ENCODE peak calls at places on chromosomes 6 and 20, in four cellular contexts. H, C, G and J are unnamed samples.

GRCh38 chr20:23283096-23283850 is 67.3 kb upstream of the NXT1 start:
- DNase-seq in C (no peak), G (no peak), H (no peak), J (no peak)

GRCh38 chr20:10800288-10800687 is 126.5 kb upstream of the JAG1 start:
- DNase-seq in C (peak), G (no peak), H (no peak), J (no peak)

GRCh38 chr6:77030929-77031674 is 432.2 kb downstream of the HTR1B start:
- DNase-seq in G (peak), H (no peak), C (no peak), J (no peak)

GRCh38 chr6:143396497-143397228 is 53.8 kb downstream of the ADAT2 start:
- DNase-seq in H (no peak), G (no peak), C (peak), J (no peak)

GRCh38 chr6:34684364-34684763 is 12.2 kb downstream of the ILRUN start:
- DNase-seq in G (no peak), H (no peak), C (no peak), J (no peak)

GRCh38 chr20:31485450-31486339 is 10.6 kb downstream of the REM1 start:
- DNase-seq in C (no peak), H (no peak), G (peak), J (no peak)

GRCh38 chr20:63622732-63623131 is 4.2 kb downstream of the GMEB2 start:
- DNase-seq in H (no peak), G (no peak), C (no peak), J (no peak)

GRCh38 chr6:151452750-151453427 is 963 bp upstream of the RMND1 start:
- DNase-seq in G (peak), H (no peak), C (peak), J (peak)

GRCh38 chr20:62552613-62553012 is 76.8 kb upstream of the GATA5 start:
- DNase-seq in C (no peak), H (no peak), G (no peak), J (no peak)

GRCh38 chr6:42120895-42121865 is 21.2 kb downstream of the C6orf132 start:
- DNase-seq in G (no peak), C (no peak), H (no peak), J (no peak)

GRCh38 chr6:91166271-91166670 is 579.4 kb upstream of the MAP3K7 start:
- DNase-seq in H (no peak), G (peak), C (peak), J (no peak)

GRCh38 chr20:42406826-42407225 is 782.9 kb downstream of the PTPRT start:
- DNase-seq in C (no peak), G (no peak), H (no peak), J (no peak)

GRCh38 chr6:167767715-167768107 is 59.0 kb upstream of the AFDN start:
- DNase-seq in H (no peak), G (no peak), C (no peak), J (no peak)

GRCh38 chr20:44247676-44248419 is 740 bp downstream of the GDAP1L1 start:
- DNase-seq in C (peak), G (peak), H (peak), J (peak)

GRCh38 chr20:56323656-56324055 is 35.1 kb upstream of the FAM210B start:
- DNase-seq in C (no peak), G (no peak), H (no peak), J (no peak)

GRCh38 chr6:42104095-42104806 is 38.2 kb downstream of the C6orf132 start:
- DNase-seq in G (peak), H (peak), C (no peak), J (no peak)

GRCh38 chr6:5766260-5766659 is 240.5 kb downstream of the NRN1 start:
- DNase-seq in C (no peak), G (no peak), H (no peak), J (no peak)

GRCh38 chr6:17584241-17584803 is 15.8 kb upstream of the FAM8A1 start:
- DNase-seq in H (no peak), G (peak), C (peak), J (peak)

GRCh38 chr20:21396921-21397340 is 395 bp downstream of the NKX2-4 start:
- DNase-seq in H (peak), G (no peak), C (no peak), J (no peak)

GRCh38 chr20:63702751-63703470 is 4.9 kb downstream of the ARFRP1 start:
- DNase-seq in C (no peak), G (no peak), H (no peak), J (no peak)

GRCh38 chr6:28709478-28710349 is 184.0 kb downstream of the GPX5 start:
- DNase-seq in C (no peak), H (no peak), G (no peak), J (peak)

GRCh38 chr20:54452277-54452676 is 23.1 kb upstream of the DOK5 start:
- DNase-seq in H (no peak), C (no peak), G (no peak), J (no peak)

GRCh38 chr20:32574296-32575226 is 10.6 kb downstream of the NOL4L start:
- DNase-seq in G (peak), H (peak), C (peak), J (peak)

GRCh38 chr6:148166339-148166949 is 176.2 kb upstream of the SASH1 start:
- DNase-seq in G (peak), C (peak), H (no peak), J (no peak)

GRCh38 chr20:19992996-19993908 is 23.9 kb upstream of the NAA20 start:
- DNase-seq in C (peak), G (peak), H (no peak), J (peak)